ENCODE peak calls at places on chromosomes 1 and 21, in four cellular contexts. P, V, Q and H are unnamed samples.
A peak's percentile ranks its signal among the peaks of the same experiment; 100 is the strongest.

GRCh38 chr1:245290836-245291235 is 136.1 kb downstream of the KIF26B start:
- DNase-seq in P (no peak), V (no peak), Q (no peak), H (no peak)

GRCh38 chr1:221164029-221164428 is 284.8 kb downstream of the HLX start:
- DNase-seq in P (peak; percentile 71), V (no peak), Q (no peak), H (no peak)

GRCh38 chr1:166840309-166841302 is 1.3 kb downstream of the POGK start:
- DNase-seq in P (peak; percentile 47), V (no peak), Q (peak; percentile 83), H (no peak)

GRCh38 chr1:23446644-23447310 is 22.2 kb upstream of the TCEA3 start:
- DNase-seq in P (no peak), V (no peak), Q (no peak), H (no peak)

GRCh38 chr1:95043141-95043980 is 29.4 kb downstream of the ALG14 start:
- DNase-seq in P (peak; percentile 87), V (peak; percentile 78), Q (peak; percentile 88), H (peak; percentile 82)

GRCh38 chr1:227961651-227962050 is 13.9 kb upstream of the WNT9A start:
- DNase-seq in P (no peak), V (no peak), Q (no peak), H (peak; percentile 87)

GRCh38 chr1:16630661-16631247 is 17.4 kb upstream of the NBPF1 start:
- DNase-seq in P (no peak), V (no peak), Q (no peak), H (no peak)

GRCh38 chr1:53369761-53370160 is 41.9 kb upstream of the LRP8 start:
- DNase-seq in P (no peak), V (no peak), Q (no peak), H (no peak)

GRCh38 chr1:84247425-84248220 is 53.9 kb upstream of the SAMD13 start:
- DNase-seq in P (no peak), V (peak; percentile 95), Q (peak; percentile 51), H (no peak)

GRCh38 chr1:68174173-68175113 is 57.9 kb downstream of the WLS start:
- DNase-seq in P (peak; percentile 98), V (peak; percentile 27), Q (no peak), H (no peak)

GRCh38 chr21:35968564-35968963 is 91.8 kb downstream of the SETD4 start:
- DNase-seq in P (no peak), V (no peak), Q (no peak), H (no peak)

GRCh38 chr1:3173113-3173745 is 104.2 kb downstream of the PRDM16 start:
- DNase-seq in P (no peak), V (no peak), Q (no peak), H (no peak)

GRCh38 chr21:26080211-26080610 is 90.4 kb downstream of the APP start:
- DNase-seq in P (no peak), V (no peak), Q (no peak), H (no peak)

GRCh38 chr1:152436593-152437338 is 22.7 kb upstream of the CRNN start:
- DNase-seq in P (no peak), V (no peak), Q (no peak), H (no peak)

GRCh38 chr1:65256860-65257719 is 52.3 kb upstream of the DNAJC6 start:
- DNase-seq in P (no peak), V (no peak), Q (no peak), H (no peak)

GRCh38 chr21:32330784-32331311 is 32.2 kb downstream of the MRAP start:
- DNase-seq in P (no peak), V (no peak), Q (no peak), H (no peak)

GRCh38 chr1:156439771-156440183 is 60.8 kb downstream of the MEF2D start:
- DNase-seq in P (no peak), V (no peak), Q (no peak), H (no peak)

GRCh38 chr1:162391790-162392563 is 10.4 kb downstream of the C1orf226 start:
- DNase-seq in P (peak; percentile 43), V (peak; percentile 65), Q (peak; percentile 83), H (peak; percentile 37)

GRCh38 chr21:15199414-15199813 is 134.6 kb upstream of the NRIP1 start:
- DNase-seq in P (no peak), V (no peak), Q (peak; percentile 25), H (no peak)

GRCh38 chr1:148263906-148264255 is 111.8 kb upstream of the NBPF11 start:
- DNase-seq in P (no peak), V (no peak), Q (no peak), H (no peak)

GRCh38 chr1:148264374-148265276 is 112.5 kb upstream of the NBPF11 start:
- DNase-seq in P (peak; percentile 40), V (peak; percentile 99), Q (peak; percentile 90), H (peak; percentile 2)

DNA sequence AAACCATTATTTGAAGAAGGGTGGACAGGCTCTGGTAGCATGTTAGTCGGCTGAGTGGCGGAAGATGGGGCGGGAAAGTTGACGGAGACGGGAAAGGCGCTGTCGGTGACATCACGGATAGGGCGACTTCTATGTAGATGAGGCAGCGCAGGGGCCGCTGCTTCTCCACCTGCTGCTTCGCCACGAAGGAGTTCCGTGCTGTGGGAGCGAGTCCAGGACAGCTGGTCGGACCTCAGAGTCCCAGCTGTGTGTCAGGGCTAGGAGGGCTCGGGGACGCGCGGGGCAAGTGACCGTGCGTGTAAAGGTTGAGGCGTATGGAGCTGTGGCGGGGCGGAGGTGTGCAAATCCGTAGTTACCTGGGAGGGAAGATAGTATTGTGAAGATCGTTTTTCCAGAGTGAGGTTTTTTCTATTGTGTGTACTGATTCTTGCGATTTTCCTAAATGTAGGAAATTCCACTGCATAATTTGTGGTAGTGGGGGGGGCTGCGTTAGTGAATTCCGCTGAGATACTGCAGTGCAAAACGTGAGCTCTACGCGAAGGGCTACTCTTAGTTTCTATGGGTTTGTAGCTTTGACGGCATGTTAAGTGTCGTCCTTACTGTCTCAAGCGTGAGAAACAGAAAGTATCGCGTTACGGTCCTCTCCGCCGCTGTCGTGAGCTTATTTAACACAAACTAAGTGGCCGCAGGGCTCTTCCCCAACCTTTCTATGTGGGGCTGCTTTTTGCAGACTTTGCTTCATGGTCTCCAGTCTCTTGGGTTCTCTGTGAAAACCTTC is 111.2 kb upstream of the NBPF11 start:
- DNase-seq in P (peak; percentile 54), V (peak; percentile 92), Q (peak; percentile 85), H (peak; percentile 86)
- TF ChIP-seq POLR2A in P (peak; percentile 97), V (peak; percentile 96), Q (peak; percentile 100), H (peak; percentile 84)

GRCh38 chr21:43195131-43196021 is 26.6 kb downstream of the CRYAA start:
- DNase-seq in P (no peak), V (no peak), Q (no peak), H (no peak)

GRCh38 chr21:43194303-43195130 is 25.7 kb downstream of the CRYAA start:
- DNase-seq in P (no peak), V (no peak), Q (no peak), H (no peak)

GRCh38 chr21:43198376-43198775 is 29.6 kb downstream of the CRYAA start:
- DNase-seq in P (no peak), V (no peak), Q (no peak), H (no peak)

GRCh38 chr21:43193651-43194302 is 25.0 kb downstream of the CRYAA start:
- DNase-seq in P (no peak), V (no peak), Q (no peak), H (peak; percentile 77)

GRCh38 chr21:43196789-43197188 is 28.0 kb downstream of the CRYAA start:
- DNase-seq in P (no peak), V (no peak), Q (no peak), H (no peak)
- TF ChIP-seq MYC in P (no peak), V (no peak), Q (no peak), H (no peak)

GRCh38 chr1:214708321-214708960 is 105.4 kb downstream of the CENPF start:
- DNase-seq in P (no peak), V (no peak), Q (no peak), H (no peak)
- TF ChIP-seq POLR2A in P (no peak), V (no peak), Q (no peak), H (no peak)

DNA sequence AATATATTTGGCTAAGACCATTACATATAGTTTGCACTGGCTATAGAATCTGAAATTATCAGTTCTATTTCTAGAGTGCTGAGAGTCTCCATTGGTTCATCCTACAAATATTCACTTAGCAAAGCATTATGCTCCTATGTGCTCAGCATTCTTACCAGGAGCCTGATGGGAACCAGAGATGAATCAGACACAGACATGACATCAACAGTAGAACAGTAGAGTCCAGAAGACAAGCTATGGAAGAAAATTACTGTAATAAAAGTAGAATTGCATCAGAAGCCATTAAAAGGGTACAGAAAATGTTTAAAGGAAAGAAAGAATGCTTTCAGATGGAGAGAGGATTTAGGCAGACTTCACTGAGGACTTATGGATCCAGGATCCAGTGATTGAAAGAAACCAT is 271.7 kb upstream of the SNX7 start:
- DNase-seq in P (peak; percentile 6), V (no peak), Q (no peak), H (no peak)
- TF ChIP-seq MYC in P (no peak), V (no peak), Q (no peak), H (no peak)

DNA sequence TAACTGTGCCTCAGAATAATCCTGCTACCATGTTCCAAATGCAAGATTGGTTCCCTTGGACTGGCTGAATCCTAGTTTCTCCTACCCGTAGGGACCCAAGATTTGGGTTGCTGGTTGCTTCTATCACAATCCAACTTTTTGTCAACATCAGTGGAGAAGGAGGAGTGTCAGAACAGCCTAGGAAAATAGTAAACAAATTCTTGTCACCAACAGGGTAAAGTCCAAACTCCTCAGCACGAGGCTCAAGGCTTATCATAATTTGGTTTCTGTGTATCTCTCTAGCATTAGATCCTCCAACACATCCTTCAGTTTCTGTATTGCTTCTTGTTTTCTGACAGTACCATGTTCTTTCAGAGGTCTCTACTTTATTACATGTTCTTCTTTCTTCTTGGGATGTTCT is 370.2 kb upstream of the DAB1 start:
- DNase-seq in P (no peak), V (no peak), Q (no peak), H (no peak)
- TF ChIP-seq POLR2A in P (no peak), V (no peak), Q (no peak), H (no peak)

GRCh38 chr1:243712242-243712641 is 137.8 kb downstream of the AKT3 start:
- DNase-seq in P (no peak), V (no peak), Q (no peak), H (no peak)
- TF ChIP-seq MYC in P (no peak), V (no peak), Q (no peak), H (no peak)

DNA sequence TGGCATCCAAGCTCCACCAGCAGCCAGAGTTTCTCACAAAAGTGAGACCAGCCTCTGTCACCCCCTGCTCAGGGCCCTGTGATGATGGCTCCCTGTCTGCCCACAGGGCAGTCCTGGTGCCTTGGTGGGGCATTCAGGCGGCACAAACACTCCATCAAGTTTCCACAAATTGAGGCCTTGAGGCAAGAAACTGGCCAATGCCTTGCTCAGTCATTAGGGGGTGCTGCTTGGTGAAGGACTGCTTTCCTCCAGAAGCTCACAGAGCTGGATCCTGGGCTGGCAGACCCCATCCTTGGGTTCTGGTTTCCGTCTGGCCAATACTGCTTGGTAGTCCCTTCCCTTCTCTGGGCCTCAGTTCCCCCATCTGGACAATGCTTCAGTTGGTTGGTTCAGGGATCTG is 12.5 kb upstream of the AHDC1 start:
- DNase-seq in P (no peak), V (no peak), Q (peak; percentile 37), H (no peak)
- TF ChIP-seq POLR2A in P (no peak), V (no peak), Q (no peak), H (no peak)

DNA sequence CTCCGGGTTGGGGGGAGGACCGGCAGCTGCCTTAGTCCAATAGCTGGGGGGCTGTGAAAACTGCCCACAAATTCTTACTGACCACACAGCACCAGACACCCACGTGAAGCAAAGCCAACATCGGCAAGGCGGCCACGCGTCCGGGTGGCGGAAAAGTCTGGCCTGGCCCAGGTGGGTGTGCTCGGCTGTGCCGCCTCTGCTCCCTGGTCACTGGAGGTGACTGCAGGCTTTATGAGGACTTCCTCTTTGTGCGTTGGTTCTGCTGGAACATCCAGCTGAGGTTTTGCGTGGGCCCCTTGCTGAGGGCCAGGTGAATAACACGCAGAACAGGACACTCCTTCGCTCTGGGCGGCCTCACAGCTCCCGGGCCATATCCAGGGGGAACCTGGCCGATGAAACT is 35.4 kb downstream of the FAAP20 start:
- DNase-seq in P (no peak), V (no peak), Q (no peak), H (peak; percentile 48)
- TF ChIP-seq MYC in P (no peak), V (no peak), Q (no peak), H (no peak)